ENCODE peak calls at places on chromosomes 2 and 18, in eight cellular contexts. One of them, this sample, is unnamed.

GRCh38 chr2:26585100-26585499 is 56.1 kb downstream of the CIB4 start:
- DNase-seq in NCI-H345: peak; percentile 46
- DNase-seq in naive thymus-derived CD4-positive, alpha-beta T cell: no peak
- DNase-seq in D341Med: no peak
- DNase-seq in AG20443: no peak
- DNase-seq in stimulated activated CD4-positive, alpha-beta T cell treated with anti-CD3 and anti-CD28 coated beads, Interleukin-1b, Interleukin-23, amount 100 ng/mL, for 24 hours: no peak
- DNase-seq in fibroblast of the aortic adventitia: no peak
- DNase-seq in neural crest cell: no peak
- DNase-seq in this sample: no peak

GRCh38 chr2:127674241-127675209 is 805 bp downstream of the LIMS2 start:
- DNase-seq in fibroblast of the aortic adventitia: no peak
- DNase-seq in naive thymus-derived CD4-positive, alpha-beta T cell: no peak
- DNase-seq in D341Med: peak; percentile 82
- DNase-seq in stimulated activated CD4-positive, alpha-beta T cell treated with anti-CD3 and anti-CD28 coated beads, Interleukin-1b, Interleukin-23, amount 100 ng/mL, for 24 hours: no peak
- DNase-seq in AG20443: peak; percentile 75
- DNase-seq in neural crest cell: no peak
- DNase-seq in NCI-H345: peak; percentile 6
- DNase-seq in this sample: no peak

GRCh38 chr2:85826990-85827878 is 61.6 kb downstream of the ST3GAL5 start:
- DNase-seq in stimulated activated CD4-positive, alpha-beta T cell treated with anti-CD3 and anti-CD28 coated beads, Interleukin-1b, Interleukin-23, amount 100 ng/mL, for 24 hours: peak; percentile 61
- DNase-seq in naive thymus-derived CD4-positive, alpha-beta T cell: peak; percentile 64
- DNase-seq in D341Med: peak; percentile 87
- DNase-seq in NCI-H345: peak; percentile 65
- DNase-seq in fibroblast of the aortic adventitia: peak; percentile 68
- DNase-seq in AG20443: peak; percentile 89
- DNase-seq in neural crest cell: peak; percentile 79
- DNase-seq in this sample: peak; percentile 58

GRCh38 chr2:9221223-9221622 is 14.6 kb downstream of the ASAP2 start:
- DNase-seq in naive thymus-derived CD4-positive, alpha-beta T cell: no peak
- DNase-seq in fibroblast of the aortic adventitia: peak; percentile 40
- DNase-seq in neural crest cell: no peak
- DNase-seq in AG20443: no peak
- DNase-seq in D341Med: no peak
- DNase-seq in NCI-H345: no peak
- DNase-seq in stimulated activated CD4-positive, alpha-beta T cell treated with anti-CD3 and anti-CD28 coated beads, Interleukin-1b, Interleukin-23, amount 100 ng/mL, for 24 hours: no peak
- DNase-seq in this sample: no peak

GRCh38 chr2:241701155-241701404 is 759 bp upstream of the ING5 start:
- DNase-seq in NCI-H345: no peak
- DNase-seq in neural crest cell: no peak
- DNase-seq in naive thymus-derived CD4-positive, alpha-beta T cell: no peak
- DNase-seq in fibroblast of the aortic adventitia: peak; percentile 63
- DNase-seq in AG20443: no peak
- DNase-seq in D341Med: no peak
- DNase-seq in stimulated activated CD4-positive, alpha-beta T cell treated with anti-CD3 and anti-CD28 coated beads, Interleukin-1b, Interleukin-23, amount 100 ng/mL, for 24 hours: no peak
- DNase-seq in this sample: no peak

GRCh38 chr2:172137943-172138342 is 35.2 kb upstream of the DLX2 start:
- DNase-seq in AG20443: no peak
- DNase-seq in naive thymus-derived CD4-positive, alpha-beta T cell: no peak
- DNase-seq in neural crest cell: no peak
- DNase-seq in fibroblast of the aortic adventitia: no peak
- DNase-seq in stimulated activated CD4-positive, alpha-beta T cell treated with anti-CD3 and anti-CD28 coated beads, Interleukin-1b, Interleukin-23, amount 100 ng/mL, for 24 hours: no peak
- DNase-seq in NCI-H345: no peak
- DNase-seq in D341Med: no peak
- DNase-seq in this sample: no peak

GRCh38 chr18:46771141-46771540 is 14.3 kb upstream of the ST8SIA5 start:
- DNase-seq in fibroblast of the aortic adventitia: no peak
- DNase-seq in NCI-H345: no peak
- DNase-seq in stimulated activated CD4-positive, alpha-beta T cell treated with anti-CD3 and anti-CD28 coated beads, Interleukin-1b, Interleukin-23, amount 100 ng/mL, for 24 hours: no peak
- DNase-seq in AG20443: no peak
- DNase-seq in D341Med: no peak
- DNase-seq in naive thymus-derived CD4-positive, alpha-beta T cell: no peak
- DNase-seq in neural crest cell: no peak
- DNase-seq in this sample: peak; percentile 31

GRCh38 chr2:41784496-41784895 is 263.3 kb upstream of the PKDCC start:
- DNase-seq in fibroblast of the aortic adventitia: no peak
- DNase-seq in AG20443: no peak
- DNase-seq in stimulated activated CD4-positive, alpha-beta T cell treated with anti-CD3 and anti-CD28 coated beads, Interleukin-1b, Interleukin-23, amount 100 ng/mL, for 24 hours: no peak
- DNase-seq in neural crest cell: no peak
- DNase-seq in D341Med: no peak
- DNase-seq in naive thymus-derived CD4-positive, alpha-beta T cell: no peak
- DNase-seq in NCI-H345: no peak
- DNase-seq in this sample: no peak

GRCh38 chr2:159475793-159476192 is 140.6 kb downstream of the BAZ2B start:
- DNase-seq in neural crest cell: no peak
- DNase-seq in stimulated activated CD4-positive, alpha-beta T cell treated with anti-CD3 and anti-CD28 coated beads, Interleukin-1b, Interleukin-23, amount 100 ng/mL, for 24 hours: no peak
- DNase-seq in NCI-H345: no peak
- DNase-seq in D341Med: no peak
- DNase-seq in AG20443: no peak
- DNase-seq in naive thymus-derived CD4-positive, alpha-beta T cell: no peak
- DNase-seq in fibroblast of the aortic adventitia: no peak
- DNase-seq in this sample: no peak

GRCh38 chr2:8003462-8004075 is 678.3 kb upstream of the ID2 start:
- DNase-seq in neural crest cell: no peak
- DNase-seq in fibroblast of the aortic adventitia: peak; percentile 86
- DNase-seq in NCI-H345: no peak
- DNase-seq in naive thymus-derived CD4-positive, alpha-beta T cell: no peak
- DNase-seq in AG20443: peak; percentile 92
- DNase-seq in stimulated activated CD4-positive, alpha-beta T cell treated with anti-CD3 and anti-CD28 coated beads, Interleukin-1b, Interleukin-23, amount 100 ng/mL, for 24 hours: no peak
- DNase-seq in D341Med: no peak
- DNase-seq in this sample: no peak

GRCh38 chr2:102506743-102507142 is 33.7 kb downstream of the SLC9A4 start:
- DNase-seq in NCI-H345: no peak
- DNase-seq in neural crest cell: no peak
- DNase-seq in D341Med: no peak
- DNase-seq in naive thymus-derived CD4-positive, alpha-beta T cell: no peak
- DNase-seq in AG20443: no peak
- DNase-seq in stimulated activated CD4-positive, alpha-beta T cell treated with anti-CD3 and anti-CD28 coated beads, Interleukin-1b, Interleukin-23, amount 100 ng/mL, for 24 hours: no peak
- DNase-seq in fibroblast of the aortic adventitia: no peak
- DNase-seq in this sample: no peak

GRCh38 chr2:54402350-54402749 is 53.8 kb upstream of the SPTBN1 start:
- DNase-seq in D341Med: peak; percentile 35
- DNase-seq in NCI-H345: no peak
- DNase-seq in fibroblast of the aortic adventitia: peak; percentile 74
- DNase-seq in naive thymus-derived CD4-positive, alpha-beta T cell: no peak
- DNase-seq in AG20443: no peak
- DNase-seq in stimulated activated CD4-positive, alpha-beta T cell treated with anti-CD3 and anti-CD28 coated beads, Interleukin-1b, Interleukin-23, amount 100 ng/mL, for 24 hours: no peak
- DNase-seq in neural crest cell: no peak
- DNase-seq in this sample: no peak

GRCh38 chr2:132725716-132726115 is 55.7 kb upstream of the LYPD1 start:
- DNase-seq in NCI-H345: no peak
- DNase-seq in D341Med: no peak
- DNase-seq in AG20443: no peak
- DNase-seq in naive thymus-derived CD4-positive, alpha-beta T cell: no peak
- DNase-seq in fibroblast of the aortic adventitia: no peak
- DNase-seq in neural crest cell: no peak
- DNase-seq in stimulated activated CD4-positive, alpha-beta T cell treated with anti-CD3 and anti-CD28 coated beads, Interleukin-1b, Interleukin-23, amount 100 ng/mL, for 24 hours: no peak
- DNase-seq in this sample: peak; percentile 62

GRCh38 chr2:26394694-26395093 is 7.0 kb upstream of the DRC1 start:
- DNase-seq in naive thymus-derived CD4-positive, alpha-beta T cell: no peak
- DNase-seq in fibroblast of the aortic adventitia: peak; percentile 73
- DNase-seq in neural crest cell: no peak
- DNase-seq in NCI-H345: no peak
- DNase-seq in stimulated activated CD4-positive, alpha-beta T cell treated with anti-CD3 and anti-CD28 coated beads, Interleukin-1b, Interleukin-23, amount 100 ng/mL, for 24 hours: no peak
- DNase-seq in D341Med: no peak
- DNase-seq in AG20443: no peak
- DNase-seq in this sample: no peak

GRCh38 chr2:236875906-236876505 is 209.7 kb upstream of the COPS8 start:
- DNase-seq in naive thymus-derived CD4-positive, alpha-beta T cell: no peak
- DNase-seq in neural crest cell: no peak
- DNase-seq in D341Med: no peak
- DNase-seq in NCI-H345: no peak
- DNase-seq in stimulated activated CD4-positive, alpha-beta T cell treated with anti-CD3 and anti-CD28 coated beads, Interleukin-1b, Interleukin-23, amount 100 ng/mL, for 24 hours: no peak
- DNase-seq in fibroblast of the aortic adventitia: peak; percentile 69
- DNase-seq in AG20443: no peak
- DNase-seq in this sample: no peak

GRCh38 chr2:121002597-121002996 is 266.9 kb downstream of the GLI2 start:
- DNase-seq in naive thymus-derived CD4-positive, alpha-beta T cell: no peak
- DNase-seq in neural crest cell: no peak
- DNase-seq in AG20443: no peak
- DNase-seq in NCI-H345: no peak
- DNase-seq in fibroblast of the aortic adventitia: no peak
- DNase-seq in D341Med: no peak
- DNase-seq in stimulated activated CD4-positive, alpha-beta T cell treated with anti-CD3 and anti-CD28 coated beads, Interleukin-1b, Interleukin-23, amount 100 ng/mL, for 24 hours: no peak
- DNase-seq in this sample: no peak

GRCh38 chr2:84865181-84865783 is 15.6 kb downstream of the TRABD2A start:
- DNase-seq in fibroblast of the aortic adventitia: peak; percentile 38
- DNase-seq in NCI-H345: peak; percentile 15
- DNase-seq in stimulated activated CD4-positive, alpha-beta T cell treated with anti-CD3 and anti-CD28 coated beads, Interleukin-1b, Interleukin-23, amount 100 ng/mL, for 24 hours: no peak
- DNase-seq in naive thymus-derived CD4-positive, alpha-beta T cell: peak; percentile 46
- DNase-seq in neural crest cell: no peak
- DNase-seq in D341Med: no peak
- DNase-seq in AG20443: peak; percentile 48
- DNase-seq in this sample: no peak

GRCh38 chr2:194151231-194151630 is 1505.8 kb upstream of the SLC39A10 start:
- DNase-seq in neural crest cell: no peak
- DNase-seq in stimulated activated CD4-positive, alpha-beta T cell treated with anti-CD3 and anti-CD28 coated beads, Interleukin-1b, Interleukin-23, amount 100 ng/mL, for 24 hours: no peak
- DNase-seq in naive thymus-derived CD4-positive, alpha-beta T cell: no peak
- DNase-seq in fibroblast of the aortic adventitia: no peak
- DNase-seq in AG20443: no peak
- DNase-seq in D341Med: no peak
- DNase-seq in NCI-H345: no peak
- DNase-seq in this sample: no peak

GRCh38 chr2:11446733-11447248 is 19.2 kb downstream of the E2F6 start:
- DNase-seq in NCI-H345: peak; percentile 45
- DNase-seq in D341Med: peak; percentile 73
- DNase-seq in stimulated activated CD4-positive, alpha-beta T cell treated with anti-CD3 and anti-CD28 coated beads, Interleukin-1b, Interleukin-23, amount 100 ng/mL, for 24 hours: no peak
- DNase-seq in naive thymus-derived CD4-positive, alpha-beta T cell: peak; percentile 22
- DNase-seq in AG20443: peak; percentile 82
- DNase-seq in neural crest cell: peak; percentile 71
- DNase-seq in fibroblast of the aortic adventitia: peak; percentile 71
- DNase-seq in this sample: peak; percentile 1

GRCh38 chr2:162732946-162733698 is 105.4 kb downstream of the KCNH7 start:
- DNase-seq in D341Med: no peak
- DNase-seq in neural crest cell: no peak
- DNase-seq in NCI-H345: peak; percentile 90
- DNase-seq in naive thymus-derived CD4-positive, alpha-beta T cell: no peak
- DNase-seq in fibroblast of the aortic adventitia: no peak
- DNase-seq in stimulated activated CD4-positive, alpha-beta T cell treated with anti-CD3 and anti-CD28 coated beads, Interleukin-1b, Interleukin-23, amount 100 ng/mL, for 24 hours: no peak
- DNase-seq in AG20443: no peak
- DNase-seq in this sample: peak; percentile 14

GRCh38 chr2:75465317-75465998 is 95.3 kb downstream of the EVA1A start:
- DNase-seq in neural crest cell: no peak
- DNase-seq in NCI-H345: peak; percentile 54
- DNase-seq in D341Med: no peak
- DNase-seq in stimulated activated CD4-positive, alpha-beta T cell treated with anti-CD3 and anti-CD28 coated beads, Interleukin-1b, Interleukin-23, amount 100 ng/mL, for 24 hours: no peak
- DNase-seq in AG20443: peak; percentile 54
- DNase-seq in fibroblast of the aortic adventitia: peak; percentile 58
- DNase-seq in naive thymus-derived CD4-positive, alpha-beta T cell: no peak
- DNase-seq in this sample: no peak

GRCh38 chr2:191638079-191638801 is 39.7 kb upstream of the NABP1 start:
- DNase-seq in stimulated activated CD4-positive, alpha-beta T cell treated with anti-CD3 and anti-CD28 coated beads, Interleukin-1b, Interleukin-23, amount 100 ng/mL, for 24 hours: no peak
- DNase-seq in AG20443: peak; percentile 38
- DNase-seq in NCI-H345: peak; percentile 26
- DNase-seq in D341Med: peak; percentile 17
- DNase-seq in naive thymus-derived CD4-positive, alpha-beta T cell: no peak
- DNase-seq in fibroblast of the aortic adventitia: no peak
- DNase-seq in neural crest cell: no peak
- DNase-seq in this sample: peak; percentile 14

GRCh38 chr2:131043199-131044077 is 49.8 kb downstream of the FAM168B start:
- DNase-seq in neural crest cell: no peak
- DNase-seq in D341Med: no peak
- DNase-seq in AG20443: no peak
- DNase-seq in NCI-H345: no peak
- DNase-seq in fibroblast of the aortic adventitia: no peak
- DNase-seq in stimulated activated CD4-positive, alpha-beta T cell treated with anti-CD3 and anti-CD28 coated beads, Interleukin-1b, Interleukin-23, amount 100 ng/mL, for 24 hours: no peak
- DNase-seq in naive thymus-derived CD4-positive, alpha-beta T cell: no peak
- DNase-seq in this sample: no peak

GRCh38 chr2:237700583-237701032 is 73.2 kb downstream of the LRRFIP1 start:
- DNase-seq in neural crest cell: no peak
- DNase-seq in naive thymus-derived CD4-positive, alpha-beta T cell: peak; percentile 56
- DNase-seq in D341Med: no peak
- DNase-seq in NCI-H345: peak; percentile 58
- DNase-seq in stimulated activated CD4-positive, alpha-beta T cell treated with anti-CD3 and anti-CD28 coated beads, Interleukin-1b, Interleukin-23, amount 100 ng/mL, for 24 hours: peak; percentile 79
- DNase-seq in AG20443: peak; percentile 47
- DNase-seq in fibroblast of the aortic adventitia: peak; percentile 70
- DNase-seq in this sample: no peak

GRCh38 chr18:67589325-67589724 is 72.8 kb upstream of the DSEL start:
- DNase-seq in AG20443: no peak
- DNase-seq in D341Med: no peak
- DNase-seq in stimulated activated CD4-positive, alpha-beta T cell treated with anti-CD3 and anti-CD28 coated beads, Interleukin-1b, Interleukin-23, amount 100 ng/mL, for 24 hours: no peak
- DNase-seq in neural crest cell: no peak
- DNase-seq in naive thymus-derived CD4-positive, alpha-beta T cell: no peak
- DNase-seq in NCI-H345: no peak
- DNase-seq in fibroblast of the aortic adventitia: no peak
- DNase-seq in this sample: no peak

GRCh38 chr2:64311948-64312621 is 141.9 kb upstream of the LGALSL start:
- DNase-seq in neural crest cell: peak; percentile 62
- DNase-seq in AG20443: peak; percentile 92
- DNase-seq in D341Med: no peak
- DNase-seq in naive thymus-derived CD4-positive, alpha-beta T cell: no peak
- DNase-seq in NCI-H345: no peak
- DNase-seq in stimulated activated CD4-positive, alpha-beta T cell treated with anti-CD3 and anti-CD28 coated beads, Interleukin-1b, Interleukin-23, amount 100 ng/mL, for 24 hours: no peak
- DNase-seq in fibroblast of the aortic adventitia: peak; percentile 88
- DNase-seq in this sample: no peak

GRCh38 chr2:147696426-147696825 is 148.4 kb upstream of the ACVR2A start:
- DNase-seq in AG20443: no peak
- DNase-seq in D341Med: no peak
- DNase-seq in fibroblast of the aortic adventitia: no peak
- DNase-seq in stimulated activated CD4-positive, alpha-beta T cell treated with anti-CD3 and anti-CD28 coated beads, Interleukin-1b, Interleukin-23, amount 100 ng/mL, for 24 hours: no peak
- DNase-seq in NCI-H345: no peak
- DNase-seq in naive thymus-derived CD4-positive, alpha-beta T cell: no peak
- DNase-seq in neural crest cell: no peak
- DNase-seq in this sample: no peak

GRCh38 chr2:195658541-195658890 is 1.5 kb downstream of the SLC39A10 start:
- DNase-seq in NCI-H345: peak; percentile 57
- DNase-seq in AG20443: peak; percentile 16
- DNase-seq in naive thymus-derived CD4-positive, alpha-beta T cell: peak; percentile 8
- DNase-seq in fibroblast of the aortic adventitia: peak; percentile 90
- DNase-seq in stimulated activated CD4-positive, alpha-beta T cell treated with anti-CD3 and anti-CD28 coated beads, Interleukin-1b, Interleukin-23, amount 100 ng/mL, for 24 hours: no peak
- DNase-seq in neural crest cell: no peak
- DNase-seq in D341Med: no peak
- DNase-seq in this sample: no peak

GRCh38 chr2:159450180-159450579 is 163.7 kb upstream of the WDSUB1 start:
- DNase-seq in AG20443: no peak
- DNase-seq in fibroblast of the aortic adventitia: no peak
- DNase-seq in stimulated activated CD4-positive, alpha-beta T cell treated with anti-CD3 and anti-CD28 coated beads, Interleukin-1b, Interleukin-23, amount 100 ng/mL, for 24 hours: no peak
- DNase-seq in naive thymus-derived CD4-positive, alpha-beta T cell: no peak
- DNase-seq in NCI-H345: no peak
- DNase-seq in D341Med: no peak
- DNase-seq in neural crest cell: no peak
- DNase-seq in this sample: no peak

GRCh38 chr18:48718251-48718959 is 179.6 kb downstream of the CTIF start:
- DNase-seq in NCI-H345: no peak
- DNase-seq in naive thymus-derived CD4-positive, alpha-beta T cell: no peak
- DNase-seq in D341Med: no peak
- DNase-seq in AG20443: no peak
- DNase-seq in stimulated activated CD4-positive, alpha-beta T cell treated with anti-CD3 and anti-CD28 coated beads, Interleukin-1b, Interleukin-23, amount 100 ng/mL, for 24 hours: no peak
- DNase-seq in neural crest cell: no peak
- DNase-seq in fibroblast of the aortic adventitia: no peak
- DNase-seq in this sample: no peak